ENCODE peak calls at places on chromosome 2, in seven cellular contexts. Y is NB4, J is cardiac fibroblast, S is cardiac muscle cell, O is uterus, T is tibial artery, H is fibroblast of villous mesenchyme. Z is an unnamed sample.

GRCh38 chr2:99984781-99985525 is 157.4 kb downstream of the AFF3 start:
- DNase-seq in Y (no peak), J (peak), S (no peak), O (no peak), T (no peak), H (peak), Z (peak)

GRCh38 chr2:199940373-199940772 is 14.9 kb downstream of the TYW5 start:
- DNase-seq in Y (peak), J (peak), S (no peak), O (no peak), T (no peak), H (peak), Z (peak)

GRCh38 chr2:46126571-46126970 is 170.6 kb upstream of the EPAS1 start:
- DNase-seq in Y (no peak), J (no peak), S (no peak), O (no peak), T (no peak), H (no peak), Z (no peak)

GRCh38 chr2:225100269-225100668 is 58.0 kb upstream of the DOCK10 start:
- DNase-seq in Y (no peak), J (peak), S (peak), O (no peak), T (no peak), H (no peak), Z (peak)

GRCh38 chr2:7116516-7116915 is 199.3 kb downstream of the RNF144A start:
- DNase-seq in Y (no peak), J (no peak), S (no peak), O (no peak), T (no peak), H (no peak), Z (no peak)

GRCh38 chr2:99512081-99512480 is 22.3 kb upstream of the REV1 start:
- DNase-seq in Y (no peak), J (no peak), S (no peak), O (peak), T (no peak), H (peak), Z (no peak)

GRCh38 chr2:108297436-108298141 is 8.9 kb downstream of the SULT1C2 start:
- DNase-seq in Y (no peak), J (peak), S (no peak), O (no peak), T (no peak), H (peak), Z (peak)

GRCh38 chr2:71347517-71347916 is 15.9 kb downstream of the ZNF638 start:
- DNase-seq in Y (peak), J (peak), S (peak), O (no peak), T (no peak), H (peak), Z (peak)

GRCh38 chr2:42059261-42059898 is 11.6 kb downstream of the PKDCC start:
- DNase-seq in Y (no peak), J (no peak), S (no peak), O (no peak), T (no peak), H (no peak), Z (no peak)

GRCh38 chr2:177598321-177598922 is 205.8 kb downstream of the AGPS start:
- DNase-seq in Y (no peak), J (peak), S (no peak), O (peak), T (peak), H (peak), Z (peak)

GRCh38 chr2:174551697-174552096 is 45.9 kb downstream of the WIPF1 start:
- DNase-seq in Y (no peak), J (no peak), S (no peak), O (no peak), T (no peak), H (no peak), Z (no peak)

GRCh38 chr2:174545240-174545639 is 52.4 kb downstream of the WIPF1 start:
- DNase-seq in Y (no peak), J (no peak), S (no peak), O (no peak), T (no peak), H (no peak), Z (no peak)

GRCh38 chr2:174544156-174544555 is 53.4 kb downstream of the WIPF1 start:
- DNase-seq in Y (no peak), J (peak), S (no peak), O (no peak), T (no peak), H (no peak), Z (no peak)

GRCh38 chr2:174544802-174545201 is 52.8 kb downstream of the WIPF1 start:
- DNase-seq in Y (no peak), J (no peak), S (no peak), O (no peak), T (no peak), H (no peak), Z (no peak)

GRCh38 chr2:174546519-174547506 is 50.8 kb downstream of the WIPF1 start:
- DNase-seq in Y (peak), J (peak), S (peak), O (no peak), T (no peak), H (peak), Z (peak)
- TF ChIP-seq CTCF in Y (peak), J (peak), S (peak), O (no peak), T (no peak), H (peak), Z (peak)

DNA sequence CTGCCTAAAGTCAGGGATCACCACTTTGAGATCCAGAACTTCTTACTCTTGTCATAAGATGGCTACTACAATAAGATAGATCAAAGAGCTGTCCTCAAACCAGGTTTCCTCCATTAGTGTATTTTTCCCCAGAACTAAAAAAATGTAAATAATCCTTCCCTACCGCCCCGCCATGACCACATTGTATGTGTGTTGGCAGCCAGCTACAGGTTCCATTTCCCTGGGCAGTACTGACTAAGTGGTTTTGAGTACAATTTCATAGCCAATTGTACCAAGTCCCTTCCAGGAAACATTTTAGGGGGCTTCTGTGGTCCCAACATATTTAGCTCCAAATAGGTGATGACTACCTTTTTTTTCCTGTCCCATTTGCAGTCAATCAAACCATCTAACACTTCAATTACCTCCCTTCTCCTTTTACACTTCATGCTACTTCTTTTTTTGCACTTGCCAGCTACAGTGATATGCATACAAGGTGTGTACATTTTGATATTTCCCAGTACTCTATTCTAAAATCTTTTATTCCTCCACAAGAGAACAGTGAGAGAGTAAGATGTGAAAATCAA is 4.0 kb downstream of the PUM2 start:
- DNase-seq in Y (no peak), J (no peak), S (no peak), O (no peak), T (no peak), H (no peak), Z (no peak)
- H3K4me3 ChIP-seq in Y (peak), J (no peak), S (no peak), O (no peak), T (no peak), H (no peak), Z (no peak)

DNA sequence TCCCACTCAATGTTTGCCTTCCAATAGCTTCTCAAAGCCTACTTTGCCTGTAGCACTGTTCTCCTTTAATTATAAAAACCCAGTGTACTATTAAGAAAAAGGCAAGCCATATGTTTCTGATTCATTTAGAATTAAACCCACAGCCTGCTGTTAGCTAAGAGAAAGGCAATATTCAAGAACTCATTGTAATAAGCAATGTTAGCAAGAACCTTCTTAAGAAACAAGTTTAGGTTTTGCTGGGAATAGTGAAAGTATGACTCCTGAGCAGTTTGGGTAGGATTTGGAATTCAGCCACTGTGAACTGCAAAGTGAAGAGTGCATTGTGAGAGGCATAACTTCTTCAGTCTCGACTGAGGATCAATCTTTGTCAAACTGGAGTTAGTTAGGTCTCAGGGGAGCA is 206.5 kb upstream of the NT5C1B start:
- DNase-seq in Y (no peak), J (peak), S (no peak), O (no peak), T (no peak), H (no peak), Z (peak)
- TF ChIP-seq CTCF in Y (no peak), J (no peak), S (no peak), O (no peak), T (no peak), H (no peak), Z (no peak)

GRCh38 chr2:144470819-144471218 is 49.1 kb downstream of the ZEB2 start:
- DNase-seq in Y (no peak), J (peak), S (no peak), O (no peak), T (no peak), H (no peak), Z (no peak)
- H3K4me3 ChIP-seq in Y (no peak), J (no peak), S (no peak), O (no peak), T (no peak), H (no peak), Z (no peak)

DNA sequence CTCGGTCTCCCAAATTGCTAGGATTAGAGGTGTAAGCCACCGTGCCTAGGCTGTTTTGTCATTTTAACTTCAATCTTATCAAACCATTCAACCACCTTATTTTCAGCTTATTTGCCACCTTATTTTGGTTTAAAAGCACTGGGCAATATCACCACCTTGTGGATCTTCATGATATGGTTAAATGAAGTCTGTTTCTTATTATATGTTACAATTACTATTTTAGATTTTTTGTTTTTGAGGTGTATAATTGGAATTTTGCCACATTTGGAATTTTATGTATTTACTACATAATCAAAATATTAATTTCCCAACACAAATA is 43.8 kb upstream of the SCN9A start:
- DNase-seq in Y (peak), J (peak), S (no peak), O (no peak), T (no peak), H (peak), Z (peak)
- TF ChIP-seq CTCF in Y (no peak), J (peak), S (peak), O (no peak), T (no peak), H (peak), Z (peak)

DNA sequence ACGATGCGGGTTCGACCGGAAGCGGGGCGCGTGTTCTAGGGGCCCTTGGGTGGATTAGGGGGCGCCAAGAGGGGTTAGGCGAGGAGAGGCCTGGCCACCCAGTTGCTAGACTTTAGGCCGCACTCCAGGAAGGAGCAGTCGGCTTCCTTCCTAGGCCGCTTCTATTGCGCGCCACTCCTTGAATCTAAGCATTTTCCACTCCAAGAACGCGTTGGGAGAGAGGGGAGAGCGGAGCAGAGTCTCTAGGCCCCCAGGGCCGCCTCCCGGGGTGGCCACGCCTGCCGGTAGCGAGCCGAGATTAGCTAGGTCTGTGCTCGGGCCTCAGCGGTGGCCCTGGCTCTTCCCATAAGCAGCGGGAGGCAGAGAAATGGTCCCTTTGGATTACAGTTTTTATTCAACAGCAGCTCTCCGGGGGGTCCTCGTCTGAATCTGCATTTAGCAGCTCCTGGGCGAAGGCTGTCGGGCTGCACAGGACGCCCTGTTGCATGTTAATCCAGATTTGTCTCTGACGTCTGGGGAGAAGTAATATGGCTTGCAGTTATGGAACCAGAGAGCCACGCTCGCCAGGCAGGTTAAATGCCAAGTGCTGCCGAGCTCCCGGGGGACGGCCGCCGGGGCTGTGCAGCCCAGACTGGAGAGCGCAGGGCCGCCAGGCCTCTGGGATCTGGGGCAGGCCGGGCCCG is 11.4 kb downstream of the MEIS1 start:
- DNase-seq in Y (no peak), J (peak), S (peak), O (peak), T (no peak), H (peak), Z (peak)
- H3K4me3 ChIP-seq in Y (no peak), J (peak), S (peak), O (peak), T (peak), H (peak), Z (peak)

DNA sequence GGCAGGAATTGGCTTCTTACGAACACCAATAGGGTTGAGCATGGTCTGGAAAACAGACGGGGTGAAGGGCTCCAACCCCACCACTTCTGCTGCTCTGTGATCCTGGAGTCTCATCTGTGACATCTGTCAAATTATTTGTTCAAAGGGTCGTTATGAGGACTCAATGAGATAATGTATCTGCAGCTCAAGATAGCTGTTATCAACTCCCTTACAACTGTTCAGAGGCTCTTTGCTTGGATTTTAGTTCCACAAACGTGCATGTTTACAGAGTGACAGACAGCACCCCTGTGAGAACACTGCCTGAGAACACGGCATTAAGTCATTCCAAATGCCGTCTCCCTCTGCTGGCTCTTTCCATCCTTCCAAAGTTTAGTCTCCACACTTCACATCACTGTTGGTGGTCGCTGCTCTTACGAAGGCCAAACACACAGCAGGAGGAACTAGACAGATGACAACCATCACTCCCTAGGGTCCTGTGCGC is 220.5 kb downstream of the ANAPC1 start:
- DNase-seq in Y (no peak), J (peak), S (no peak), O (no peak), T (no peak), H (peak), Z (peak)
- TF ChIP-seq CTCF in Y (no peak), J (peak), S (peak), O (no peak), T (no peak), H (peak), Z (peak)

DNA sequence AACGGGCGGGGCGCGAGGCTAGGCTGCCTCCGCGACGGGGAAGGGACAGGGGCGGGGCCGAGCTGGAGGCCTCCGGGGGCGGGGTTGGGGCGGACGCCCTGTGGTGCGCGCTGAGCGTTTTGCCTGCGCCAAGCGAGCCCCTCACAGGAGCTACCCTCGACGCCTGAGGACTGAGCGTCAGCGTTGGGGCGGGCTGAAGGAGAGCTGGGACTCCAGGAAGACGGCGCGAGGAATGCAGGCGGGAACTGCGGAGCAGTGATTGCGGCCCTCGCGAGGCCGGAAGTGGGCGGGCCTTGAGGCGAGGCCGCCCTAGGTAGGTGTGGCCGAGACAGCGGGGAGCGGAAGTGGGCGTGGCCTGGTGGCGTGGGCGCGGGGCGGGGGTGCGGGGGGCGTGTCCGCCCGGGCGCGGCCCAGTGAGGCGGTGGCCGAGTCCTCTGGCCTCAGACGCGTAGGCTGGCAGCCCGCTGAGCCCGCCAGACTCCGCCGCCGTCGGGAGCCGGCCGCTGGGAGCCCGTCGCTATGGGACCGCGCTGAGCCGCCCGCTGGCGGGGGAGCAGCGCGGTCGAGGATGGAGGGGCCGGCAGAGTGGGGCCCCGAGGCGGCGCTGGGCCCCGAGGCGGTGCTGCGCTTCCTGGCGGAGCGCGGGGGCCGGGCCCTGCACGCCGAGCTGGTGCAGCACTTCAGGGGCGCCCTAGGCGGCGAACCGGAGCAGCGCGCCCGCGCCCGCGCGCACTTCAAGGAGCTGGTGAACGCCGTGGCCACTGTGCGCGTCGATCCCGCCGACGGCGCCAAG is at the start of the genes SEPTIN10 and SOWAHC:
- DNase-seq in Y (peak), J (peak), S (peak), O (peak), T (peak), H (peak), Z (peak)
- H3K4me3 ChIP-seq in Y (peak), J (peak), S (peak), O (peak), T (peak), H (peak), Z (peak)

Z was measured in choroid plexus epithelial cell.